ENCODE peak calls at places on chromosome 11, in five cellular contexts. C, P, Y, V and I are unnamed samples.

GRCh38 chr11:7796842-7797241 is at the start of gene OR5P2:
- DNase-seq in C (no peak), P (no peak), Y (no peak), V (no peak), I (no peak)

GRCh38 chr11:128544625-128545024 is 42.7 kb downstream of the ETS1 start:
- DNase-seq in C (no peak), P (no peak), Y (no peak), V (peak; percentile 39), I (no peak)

GRCh38 chr11:980438-981365 is 55.0 kb downstream of the AP2A2 start:
- DNase-seq in C (no peak), P (no peak), Y (peak; percentile 36), V (peak; percentile 69), I (no peak)

GRCh38 chr11:35683728-35684339 is 21.3 kb downstream of the TRIM44 start:
- DNase-seq in C (no peak), P (no peak), Y (no peak), V (no peak), I (no peak)

GRCh38 chr11:75280770-75281468 is 40.3 kb downstream of the TPBGL start:
- DNase-seq in C (no peak), P (no peak), Y (no peak), V (no peak), I (peak; percentile 27)

GRCh38 chr11:111607751-111608150 is 5.5 kb downstream of the SIK2 start:
- DNase-seq in C (no peak), P (no peak), Y (no peak), V (no peak), I (no peak)

GRCh38 chr11:76670475-76671235 is at the start of gene LRRC32:
- DNase-seq in C (peak; percentile 26), P (no peak), Y (peak; percentile 45), V (peak; percentile 33), I (peak; percentile 81)

GRCh38 chr11:57432017-57432590 is 5.2 kb upstream of the SLC43A3 start:
- DNase-seq in C (no peak), P (no peak), Y (no peak), V (no peak), I (no peak)

GRCh38 chr11:9367551-9367950 is 16.9 kb upstream of the IPO7 start:
- DNase-seq in C (no peak), P (no peak), Y (no peak), V (no peak), I (no peak)

GRCh38 chr11:121389651-121390050 is 62.5 kb upstream of the SORL1 start:
- DNase-seq in C (no peak), P (no peak), Y (no peak), V (peak; percentile 78), I (peak; percentile 68)

GRCh38 chr11:2258501-2259465 is 11.6 kb downstream of the ASCL2 start:
- DNase-seq in C (peak; percentile 14), P (no peak), Y (peak; percentile 20), V (no peak), I (no peak)

GRCh38 chr11:124113890-124114289 is 1.4 kb upstream of the VWA5A start:
- DNase-seq in C (no peak), P (no peak), Y (no peak), V (no peak), I (no peak)

GRCh38 chr11:14538271-14538925 is 18.2 kb upstream of the PSMA1 start:
- DNase-seq in C (no peak), P (no peak), Y (no peak), V (no peak), I (no peak)

DNA sequence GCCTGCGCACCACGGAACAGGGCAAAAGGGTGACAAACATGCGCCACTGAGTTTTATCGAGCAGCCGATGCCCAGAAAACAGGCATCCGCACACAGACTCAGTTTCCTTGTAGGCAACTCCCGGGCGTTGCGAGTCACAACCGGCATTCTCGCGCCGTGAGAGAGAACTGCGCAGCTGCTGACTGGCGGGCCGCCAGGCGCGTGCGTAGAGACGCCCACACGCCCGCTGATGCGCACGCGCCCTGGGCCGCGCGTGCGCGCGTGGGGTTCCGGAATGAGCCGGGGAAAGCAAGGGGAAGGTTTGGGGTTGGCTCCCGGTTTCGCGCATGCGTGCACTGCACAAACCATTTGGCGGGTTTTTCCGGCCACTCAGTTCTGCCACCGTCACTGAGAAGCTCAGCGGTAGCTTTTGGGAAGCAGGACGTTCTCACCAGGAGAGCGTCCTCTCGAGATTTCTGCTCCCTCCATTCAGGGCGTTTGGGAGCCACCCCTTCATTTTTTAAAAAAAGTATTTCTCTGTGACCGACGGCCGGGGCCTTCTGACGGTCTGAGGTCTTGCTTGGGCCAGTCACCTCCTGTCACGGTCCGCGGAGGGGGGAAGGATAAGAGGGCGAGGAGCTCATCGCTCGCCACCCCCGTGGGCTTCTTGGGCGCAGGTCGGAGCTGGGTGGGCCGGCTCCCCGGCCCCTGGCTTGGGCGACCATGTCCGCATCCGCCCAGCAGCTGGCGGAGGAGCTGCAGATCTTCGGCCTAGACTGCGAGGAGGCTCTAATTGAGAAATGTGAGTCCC is at the start of gene POLA2:
- DNase-seq in C (peak; percentile 85), P (peak; percentile 96), Y (peak; percentile 97), V (peak; percentile 92), I (peak; percentile 95)
- TF ChIP-seq POLR2A in C (peak; percentile 86), P (peak; percentile 85), Y (no peak), V (peak; percentile 41), I (peak; percentile 89)

GRCh38 chr11:64035581-64035980 is at the start of gene FLRT1:
- DNase-seq in C (no peak), P (no peak), Y (no peak), V (peak; percentile 17), I (no peak)

GRCh38 chr11:64034411-64034811 is 1.3 kb upstream of the FLRT1 start:
- DNase-seq in C (no peak), P (no peak), Y (no peak), V (no peak), I (no peak)

GRCh38 chr11:64035081-64035524 is 628 bp upstream of the FLRT1 start:
- DNase-seq in C (no peak), P (no peak), Y (no peak), V (no peak), I (no peak)

GRCh38 chr11:64037027-64037633 is 1.4 kb downstream of the FLRT1 start:
- DNase-seq in C (no peak), P (no peak), Y (no peak), V (peak; percentile 45), I (no peak)

GRCh38 chr11:64036081-64037026 is 623 bp downstream of the FLRT1 start:
- DNase-seq in C (no peak), P (no peak), Y (no peak), V (peak; percentile 80), I (peak; percentile 45)
- TF ChIP-seq CTCF in C (no peak), P (peak; percentile 10), Y (no peak), V (no peak), I (peak; percentile 11)

GRCh38 chr11:16292167-16292859 is 64.0 kb downstream of the SOX6 start:
- DNase-seq in C (no peak), P (no peak), Y (no peak), V (no peak), I (no peak)
- H3K4me1 ChIP-seq in C (no peaks in the 10 kb centered on the region), P (no peaks in the 10 kb centered on the region), Y (peaks cover 19% of the 10 kb centered on the region), V (no peaks in the 10 kb centered on the region), I (peaks cover 25% of the 10 kb centered on the region)

DNA sequence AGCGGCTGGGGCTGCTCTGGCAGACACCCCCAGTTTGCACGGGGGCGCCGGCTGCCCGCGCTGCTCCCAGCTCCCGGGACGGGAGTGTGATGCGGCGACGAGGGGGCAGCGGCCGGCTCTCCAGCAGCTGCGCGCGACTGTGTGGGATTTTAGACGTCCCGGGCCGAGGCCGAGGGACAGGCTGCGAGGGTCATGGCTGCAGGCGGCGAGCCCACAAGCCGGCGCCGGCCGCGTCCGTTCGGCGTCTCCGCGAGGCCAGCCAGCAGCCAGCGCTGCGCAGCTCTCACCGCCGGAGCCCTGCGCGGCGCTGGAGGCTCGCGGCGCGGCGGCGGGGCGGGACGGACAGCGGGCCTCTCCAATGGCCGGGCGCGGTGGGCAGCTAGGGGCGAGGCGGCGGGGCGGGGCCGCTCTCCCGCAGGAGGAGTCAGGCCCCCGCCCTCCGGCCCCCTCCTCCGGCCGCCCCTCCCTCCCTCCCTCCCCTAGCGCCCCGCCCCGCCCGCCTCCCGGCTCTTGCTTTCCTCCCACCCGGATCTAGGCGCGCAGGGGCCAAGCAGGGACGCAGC is at the start of gene FZD4:
- DNase-seq in C (peak; percentile 58), P (peak; percentile 78), Y (peak; percentile 93), V (peak; percentile 92), I (peak; percentile 95)
- TF ChIP-seq POLR2A in C (peak; percentile 29), P (peak; percentile 89), Y (no peak), V (peak; percentile 86), I (peak; percentile 99)

GRCh38 chr11:63813035-63813562 is at the start of gene SPINDOC:
- DNase-seq in C (peak; percentile 73), P (peak; percentile 89), Y (peak; percentile 80), V (peak; percentile 79), I (peak; percentile 90)

GRCh38 chr11:63811522-63811921 is 1.7 kb upstream of the SPINDOC start:
- DNase-seq in C (no peak), P (no peak), Y (no peak), V (no peak), I (no peak)

GRCh38 chr11:63816732-63817131 is 3.5 kb downstream of the SPINDOC start:
- DNase-seq in C (no peak), P (no peak), Y (no peak), V (no peak), I (no peak)

GRCh38 chr11:63814383-63814736 is 1.1 kb downstream of the SPINDOC start:
- DNase-seq in C (no peak), P (no peak), Y (no peak), V (no peak), I (no peak)

DNA sequence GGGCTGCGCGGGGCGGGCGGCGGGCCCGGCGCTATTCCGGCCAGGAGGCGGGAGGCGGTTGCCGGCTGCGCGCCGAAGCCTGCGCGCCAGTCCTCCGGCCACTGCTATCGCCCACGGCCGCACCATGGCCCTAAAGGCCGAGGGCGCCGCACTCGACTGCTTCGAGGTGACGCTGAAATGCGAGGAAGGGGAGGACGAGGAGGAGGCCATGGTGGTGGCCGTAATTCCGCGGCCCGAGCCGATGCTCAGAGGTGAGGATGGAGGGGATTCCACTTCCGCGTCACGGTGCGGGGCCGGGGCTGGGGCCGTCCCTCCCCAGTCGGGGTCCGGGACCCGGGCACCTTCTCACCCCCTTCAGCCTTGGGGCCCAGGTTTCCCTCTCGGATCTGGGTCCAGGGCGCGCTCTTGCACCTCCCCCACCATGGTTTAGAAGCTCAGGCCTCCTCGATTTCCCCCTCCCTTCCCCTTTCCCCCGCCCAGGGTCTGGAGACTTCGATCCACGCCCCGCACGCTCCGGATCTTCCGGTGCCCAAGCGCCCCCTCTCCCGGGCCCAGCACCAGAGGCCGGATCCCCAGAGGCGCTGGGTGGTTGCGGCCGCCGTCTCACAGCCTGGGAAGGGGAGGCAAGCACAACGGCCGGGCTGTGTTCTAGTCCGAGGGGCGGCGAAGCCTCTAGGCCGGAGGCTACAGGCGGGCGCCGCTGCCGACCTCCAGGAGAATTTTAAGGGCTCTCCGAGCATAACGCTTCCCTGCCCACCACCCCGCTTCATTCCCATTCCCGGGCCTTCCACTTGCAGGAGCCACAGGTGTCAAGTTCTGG is 517 bp downstream of the SPINDOC start:
- DNase-seq in C (peak; percentile 55), P (peak; percentile 38), Y (peak; percentile 33), V (peak; percentile 65), I (peak; percentile 70)
- TF ChIP-seq CTCF in C (no peak), P (no peak), Y (no peak), V (no peak), I (no peak)

DNA sequence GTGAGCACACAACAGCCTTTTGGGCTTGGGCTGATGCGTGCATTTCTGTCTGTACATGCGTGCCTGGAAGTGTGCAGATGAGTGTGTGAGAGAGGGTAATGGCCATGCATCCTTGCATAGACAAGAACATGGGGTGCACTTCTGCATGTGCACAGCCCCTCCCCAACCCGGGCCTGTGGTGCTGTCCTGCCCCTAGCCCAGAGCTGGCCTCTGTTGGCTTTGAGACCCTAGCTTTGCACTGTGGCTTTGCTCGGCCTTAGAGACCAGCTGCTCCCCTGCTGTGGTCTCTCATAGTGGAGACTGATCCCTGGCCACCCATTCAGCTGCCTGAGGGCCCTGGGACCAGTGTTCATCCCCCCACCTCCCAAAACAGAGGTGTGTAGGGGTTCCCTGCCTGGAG is 25.4 kb downstream of the ST3GAL4 start:
- DNase-seq in C (no peak), P (no peak), Y (no peak), V (no peak), I (no peak)
- H3K4me1 ChIP-seq in C (no peaks in the 10 kb centered on the region), P (no peaks in the 10 kb centered on the region), Y (peaks cover 12% of the 10 kb centered on the region), V (peaks cover 11% of the 10 kb centered on the region), I (peaks cover 11% of the 10 kb centered on the region)